ENCODE peak calls at places on chromosome 7, in five cellular contexts. R is cardiac muscle cell, C is substantia nigra, W is stomach, Y is psoas muscle. O is an unnamed sample.

GRCh38 chr7:29239638-29240037 is 45.1 kb downstream of the CHN2 start:
- DNase-seq in R (no peak), C (no peak), W (no peak), Y (no peak), O (no peak)

GRCh38 chr7:29039747-29040569 is 81.8 kb upstream of the TRIL start:
- DNase-seq in R (peak; percentile 73), C (no peak), W (no peak), Y (no peak), O (no peak)

GRCh38 chr7:134696261-134696660 is 49.6 kb downstream of the BPGM start:
- DNase-seq in R (no peak), C (no peak), W (no peak), Y (no peak), O (no peak)

GRCh38 chr7:11665381-11665780 is 166.6 kb downstream of the THSD7A start:
- DNase-seq in R (no peak), C (no peak), W (no peak), Y (no peak), O (no peak)

GRCh38 chr7:12764355-12765000 is 77.0 kb downstream of the ARL4A start:
- DNase-seq in R (peak; percentile 12), C (no peak), W (no peak), Y (no peak), O (no peak)

GRCh38 chr7:73647725-73648592 is 19.7 kb upstream of the VPS37D start:
- DNase-seq in R (no peak), C (no peak), W (peak; percentile 28), Y (no peak), O (no peak)

GRCh38 chr7:37198906-37199485 is 249.7 kb downstream of the ELMO1 start:
- DNase-seq in R (peak; percentile 87), C (peak; percentile 37), W (peak; percentile 85), Y (peak; percentile 85), O (peak; percentile 58)

GRCh38 chr7:116953727-116954442 is 584 bp downstream of the ST7 start:
- DNase-seq in R (peak; percentile 80), C (peak; percentile 67), W (peak; percentile 51), Y (peak; percentile 78), O (peak; percentile 49)

GRCh38 chr7:97971120-97971989 is 18.6 kb downstream of the OCM2 start:
- DNase-seq in R (peak; percentile 25), C (no peak), W (no peak), Y (no peak), O (peak; percentile 33)

GRCh38 chr7:147485660-147486210 is 1104.8 kb upstream of the C7orf33 start:
- DNase-seq in R (no peak), C (no peak), W (no peak), Y (no peak), O (no peak)

GRCh38 chr7:85065888-85066485 is 120.9 kb downstream of the SEMA3D start:
- DNase-seq in R (peak; percentile 40), C (no peak), W (no peak), Y (no peak), O (no peak)

GRCh38 chr7:47382200-47382599 is 199.7 kb downstream of the TNS3 start:
- DNase-seq in R (no peak), C (no peak), W (peak; percentile 26), Y (peak; percentile 15), O (no peak)

GRCh38 chr7:123865517-123866117 is 20.6 kb downstream of the HYAL4 start:
- DNase-seq in R (peak; percentile 84), C (no peak), W (peak; percentile 60), Y (no peak), O (peak; percentile 79)

GRCh38 chr7:74231232-74231590 is 21.4 kb downstream of the LAT2 start:
- DNase-seq in R (no peak), C (no peak), W (no peak), Y (no peak), O (no peak)

GRCh38 chr7:78370931-78371330 is 572.4 kb downstream of the PHTF2 start:
- DNase-seq in R (no peak), C (no peak), W (no peak), Y (no peak), O (no peak)

GRCh38 chr7:16167531-16167930 is 253.8 kb downstream of the CRPPA start:
- DNase-seq in R (no peak), C (no peak), W (no peak), Y (no peak), O (no peak)

GRCh38 chr7:77651544-77652162 is 44.6 kb upstream of the RSBN1L start:
- DNase-seq in R (peak; percentile 55), C (no peak), W (no peak), Y (no peak), O (peak; percentile 34)

GRCh38 chr7:140384894-140385650 is 13.3 kb downstream of the SLC37A3 start:
- DNase-seq in R (no peak), C (no peak), W (no peak), Y (no peak), O (no peak)

GRCh38 chr7:131212114-131212513 is 115.6 kb upstream of the MKLN1 start:
- DNase-seq in R (peak; percentile 50), C (no peak), W (no peak), Y (no peak), O (no peak)

GRCh38 chr7:108062250-108063014 is 59.5 kb upstream of the LAMB1 start:
- DNase-seq in R (no peak), C (no peak), W (no peak), Y (no peak), O (no peak)

GRCh38 chr7:14242186-14242585 is 252.7 kb upstream of the ETV1 start:
- DNase-seq in R (no peak), C (no peak), W (no peak), Y (no peak), O (no peak)

GRCh38 chr7:157854066-157854891 is 517.5 kb downstream of the DNAJB6 start:
- DNase-seq in R (no peak), C (no peak), W (peak; percentile 43), Y (peak; percentile 88), O (no peak)

GRCh38 chr7:31082017-31082416 is 29.9 kb downstream of the ADCYAP1R1 start:
- DNase-seq in R (no peak), C (no peak), W (no peak), Y (peak; percentile 17), O (no peak)

GRCh38 chr7:143373255-143373794 is 7.8 kb upstream of the ZYX start:
- DNase-seq in R (no peak), C (no peak), W (no peak), Y (no peak), O (no peak)

GRCh38 chr7:46468753-46469356 is 547.8 kb upstream of the IGFBP3 start:
- DNase-seq in R (peak; percentile 57), C (no peak), W (no peak), Y (no peak), O (no peak)

GRCh38 chr7:107151538-107151937 is 17.3 kb upstream of the HBP1 start:
- DNase-seq in R (no peak), C (no peak), W (no peak), Y (no peak), O (peak; percentile 40)

GRCh38 chr7:149871576-149871975 is 2.2 kb upstream of the ATP6V0E2 start:
- DNase-seq in R (no peak), C (no peak), W (no peak), Y (no peak), O (no peak)

DNA sequence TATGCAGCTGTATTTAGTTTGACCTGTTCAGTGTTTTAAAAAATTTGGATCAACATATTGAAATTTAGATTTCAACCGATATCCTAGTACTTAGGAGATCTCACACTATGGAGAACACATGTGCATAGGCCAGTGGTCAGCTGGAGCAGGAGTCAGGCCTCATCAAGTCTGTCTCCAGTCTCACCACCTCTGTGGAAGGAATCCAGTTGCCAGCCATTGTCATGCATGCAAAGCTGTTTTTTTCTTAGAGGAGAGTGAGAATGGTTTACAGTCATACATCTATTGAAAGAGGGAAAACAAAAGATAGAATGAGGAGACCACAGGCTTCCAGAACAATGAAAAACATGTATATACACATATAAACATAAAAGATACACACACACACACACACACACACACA is 7.6 kb upstream of the CLEC5A start:
- DNase-seq in R (no peak), C (no peak), W (no peak), Y (no peak), O (no peak)
- H3K27ac ChIP-seq in R (no peak overlapping the region), C (no peak overlapping the region), W (no peak overlapping the region), Y (no peak overlapping the region), O (no peak overlapping the region)

GRCh38 chr7:539731-540411 is 20.2 kb upstream of the PDGFA start:
- DNase-seq in R (peak; percentile 61), C (no peak), W (peak; percentile 56), Y (no peak), O (no peak)

GRCh38 chr7:538764-539685 is 19.4 kb upstream of the PDGFA start:
- DNase-seq in R (no peak), C (no peak), W (no peak), Y (no peak), O (no peak)

GRCh38 chr7:540997-541396 is 21.4 kb upstream of the PDGFA start:
- DNase-seq in R (no peak), C (no peak), W (no peak), Y (no peak), O (no peak)

GRCh38 chr7:541661-542060 is 22.0 kb upstream of the PDGFA start:
- DNase-seq in R (no peak), C (no peak), W (no peak), Y (no peak), O (no peak)

GRCh38 chr7:540579-540978 is 20.9 kb upstream of the PDGFA start:
- DNase-seq in R (no peak), C (no peak), W (no peak), Y (no peak), O (no peak)
- H3K27ac ChIP-seq in R (no peak overlapping the region), C (no peak overlapping the region), W (no peak overlapping the region), Y (no peak overlapping the region), O (no peak overlapping the region)

DNA sequence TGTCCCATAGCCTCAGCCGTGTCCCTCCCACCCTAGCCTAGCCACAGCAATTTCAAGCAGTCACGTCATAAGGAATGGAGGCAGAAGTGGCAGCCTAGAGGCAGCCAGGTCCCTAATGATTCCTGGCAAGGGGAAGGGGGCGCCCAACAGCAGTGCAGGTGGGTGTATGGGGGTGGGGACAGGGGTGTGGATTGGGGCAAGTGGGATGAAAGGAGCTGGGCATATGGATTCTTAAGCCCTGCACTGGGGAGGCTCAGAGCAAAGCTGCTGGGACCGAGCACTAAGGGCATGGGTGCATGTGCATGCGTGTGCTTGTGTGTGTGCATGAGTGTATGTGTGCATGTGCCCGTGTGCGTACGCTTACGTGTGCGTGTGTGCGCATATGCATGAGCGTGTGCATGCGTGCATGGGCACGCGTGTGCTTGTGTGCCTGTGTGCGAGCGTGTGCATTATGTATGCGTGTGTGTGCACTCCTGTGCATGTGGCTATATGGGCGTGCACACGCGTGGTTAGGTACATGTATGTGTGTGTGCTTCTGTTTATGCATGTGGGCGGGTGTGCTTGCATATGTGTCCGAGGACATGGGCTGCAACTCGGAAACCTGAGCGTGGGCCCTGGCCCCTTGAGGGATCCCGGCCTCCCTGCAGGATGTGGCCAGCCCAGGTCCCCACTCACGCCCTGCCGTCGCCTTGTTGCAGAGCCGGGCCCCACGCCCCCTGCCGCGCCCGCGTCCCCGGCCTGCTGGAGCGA is 34.1 kb downstream of the SH2B2 start:
- DNase-seq in R (no peak), C (no peak), W (no peak), Y (no peak), O (no peak)
- H3K27ac ChIP-seq in R (no peak overlapping the region), C (no peak overlapping the region), W (no peak overlapping the region), Y (no peak overlapping the region), O (no peak overlapping the region)

GRCh38 chr7:105691692-105692564 is 110.6 kb upstream of the EFCAB10 start:
- DNase-seq in R (peak; percentile 92), C (no peak), W (peak; percentile 81), Y (peak; percentile 71), O (peak; percentile 46)
- H3K27ac ChIP-seq in R (no peak overlapping the region), C (no peak overlapping the region), W (peak overlapping the region; percentile 85), Y (peak overlapping the region; percentile 64), O (no peak overlapping the region)

O was measured in MM.1S.